ENCODE peak calls at places on chromosomes 4 and X, in six cellular contexts. L is endothelial cell of umbilical vein, C is HCT116, A is H1, S is stomach, F is K562. E is an unnamed sample. For H3K4me1, the result is how much of the 10 kb centered on the place peaks cover.

GRCh38 chr4:53127365-53127764 is 238.5 kb downstream of the SCFD2 start:
- DNase-seq in S (no peak), F (no peak), L (no peak), C (no peak), A (no peak), E (no peak)

GRCh38 chr4:158315706-158316105 is 105.4 kb downstream of the TMEM144 start:
- DNase-seq in S (no peak), A (no peak), C (no peak), L (peak), F (no peak), E (no peak)

GRCh38 chr4:185591679-185592141 is 56.4 kb upstream of the PDLIM3 start:
- DNase-seq in S (no peak), A (no peak), L (no peak), F (no peak), C (no peak), E (no peak)

GRCh38 chr4:108114503-108114902 is 54.2 kb downstream of the LEF1 start:
- DNase-seq in L (no peak), C (no peak), F (peak), A (no peak), S (no peak), E (no peak)

GRCh38 chrX:103513476-103514108 is 5.7 kb downstream of the RAB40A start:
- DNase-seq in L (no peak), A (no peak), F (no peak), C (no peak), S (no peak), E (no peak)

GRCh38 chr4:37802068-37802666 is 24.3 kb upstream of the PGM2 start:
- DNase-seq in A (no peak), F (peak), C (peak), L (peak), S (peak), E (peak)

GRCh38 chrX:2176274-2176673 is 324.5 kb downstream of the DHRSX start:
- DNase-seq in L (no peak), S (no peak), C (no peak), F (no peak), A (no peak), E (no peak)

GRCh38 chr4:102163404-102164140 is 181.7 kb downstream of the SLC39A8 start:
- DNase-seq in F (peak), A (no peak), C (no peak), L (no peak), S (no peak), E (no peak)

GRCh38 chrX:139639253-139639652 is 68.7 kb downstream of the MCF2 start:
- DNase-seq in S (no peak), L (no peak), A (no peak), C (no peak), F (no peak), E (no peak)

GRCh38 chrX:10166731-10167149 is 10.0 kb downstream of the CLCN4 start:
- DNase-seq in L (no peak), C (no peak), A (no peak), S (peak), F (no peak), E (no peak)

GRCh38 chr4:125359960-125360628 is 45.3 kb downstream of the FAT4 start:
- DNase-seq in F (no peak), L (no peak), A (no peak), S (no peak), C (no peak), E (no peak)

GRCh38 chr4:142112451-142112850 is 476.1 kb downstream of the IL15 start:
- DNase-seq in A (no peak), C (no peak), S (no peak), F (no peak), L (peak), E (no peak)

GRCh38 chr4:38924266-38924827 is 56.7 kb downstream of the FAM114A1 start:
- DNase-seq in C (no peak), S (no peak), F (no peak), A (no peak), L (no peak), E (no peak)

GRCh38 chr4:108081251-108081650 is 87.5 kb downstream of the LEF1 start:
- DNase-seq in S (no peak), L (no peak), C (no peak), A (no peak), F (no peak), E (no peak)

GRCh38 chr4:7819446-7819845 is 120.2 kb downstream of the AFAP1 start:
- DNase-seq in C (no peak), F (no peak), S (no peak), L (no peak), A (no peak), E (no peak)
- H3K4me1 ChIP-seq in C (under half), F (under half), S (half or more), L (under half), A (under half), E (under half)

GRCh38 chr4:83012631-83013419 is 2.2 kb upstream of the LIN54 start:
- DNase-seq in F (peak), A (peak), C (peak), S (peak), L (peak), E (peak)
- TF ChIP-seq POLR2AphosphoS5 in F (no peak), A (peak), C (peak), S (peak), L (peak), E (peak)

DNA sequence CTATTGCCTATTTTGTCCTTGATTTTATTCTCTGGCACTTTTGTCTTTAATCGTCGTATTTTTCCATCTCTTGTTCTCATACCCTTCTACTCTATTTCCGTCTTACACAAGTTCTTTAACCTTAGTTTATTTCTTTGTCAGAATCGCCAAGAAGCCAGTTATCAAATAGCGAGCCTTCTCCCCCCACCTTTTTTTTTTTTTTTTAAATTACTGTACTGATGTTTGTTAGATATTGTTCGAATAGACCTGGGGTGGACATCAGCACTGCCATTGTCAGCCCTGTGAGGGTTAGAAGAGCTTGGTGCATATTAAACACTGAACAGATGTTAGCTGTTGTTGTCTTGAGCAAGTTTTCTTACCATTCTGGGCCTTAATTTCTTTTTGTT is 1.2 kb downstream of the SPCS3 start:
- DNase-seq in F (peak), L (peak), C (no peak), A (no peak), S (no peak), E (no peak)
- H3K4me1 ChIP-seq in F (under half), L (under half), C (under half), A (under half), S (under half), E (under half)

GRCh38 chr4:162115323-162115722 is 48.5 kb downstream of the FSTL5 start:
- DNase-seq in S (no peak), L (no peak), C (no peak), A (no peak), F (no peak), E (no peak)
- TF ChIP-seq POLR2AphosphoS5 in S (no peak), L (no peak), C (no peak), A (no peak), F (no peak), E (no peak)

DNA sequence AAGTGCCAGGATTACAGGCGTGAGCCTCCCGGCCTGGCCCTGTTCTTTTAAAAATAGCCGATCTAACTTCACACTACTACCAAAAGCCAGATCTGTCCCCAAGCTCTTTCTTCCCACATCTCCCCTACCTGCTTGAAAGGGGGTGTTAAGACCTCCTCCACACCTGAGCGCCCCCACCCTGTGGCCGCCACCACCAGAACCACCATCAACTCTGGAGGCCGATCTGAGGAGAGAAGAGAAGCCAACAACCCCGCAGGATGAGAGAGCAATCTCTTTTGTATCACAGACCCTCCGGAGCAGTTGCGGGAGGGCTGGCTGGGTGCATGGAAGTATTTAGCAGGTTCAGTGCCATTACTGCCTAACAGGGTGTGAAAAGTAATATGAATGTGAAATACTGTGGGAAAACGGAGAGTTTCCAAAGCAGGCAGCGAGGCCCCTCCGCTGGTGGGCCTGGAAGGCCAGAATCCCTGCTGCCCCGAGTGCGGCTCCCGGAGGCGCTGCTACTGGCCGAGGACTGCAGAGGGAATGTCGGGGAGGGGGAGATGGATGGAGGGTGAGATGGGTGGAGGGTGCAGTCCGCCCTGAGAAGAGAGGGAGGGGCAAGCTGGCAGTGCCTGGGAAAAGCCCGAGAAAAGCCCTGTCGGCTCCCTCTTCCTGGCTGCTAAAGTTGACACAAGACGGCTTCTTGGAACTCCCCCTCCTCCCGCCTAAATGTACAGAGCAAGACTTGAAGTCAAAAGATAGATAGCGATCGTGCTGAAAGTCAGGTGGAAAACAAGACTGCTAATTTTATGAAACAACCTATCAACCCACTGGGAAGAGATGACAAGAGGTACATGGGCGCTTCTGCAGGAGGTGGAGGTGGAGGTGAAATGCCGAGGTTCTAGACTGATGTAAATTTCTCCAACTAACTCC is 22.3 kb downstream of the HAND2 start:
- DNase-seq in L (no peak), A (no peak), C (no peak), S (no peak), F (no peak), E (no peak)
- H3K4me1 ChIP-seq in L (under half), A (under half), C (under half), S (half or more), F (under half), E (under half)

DNA sequence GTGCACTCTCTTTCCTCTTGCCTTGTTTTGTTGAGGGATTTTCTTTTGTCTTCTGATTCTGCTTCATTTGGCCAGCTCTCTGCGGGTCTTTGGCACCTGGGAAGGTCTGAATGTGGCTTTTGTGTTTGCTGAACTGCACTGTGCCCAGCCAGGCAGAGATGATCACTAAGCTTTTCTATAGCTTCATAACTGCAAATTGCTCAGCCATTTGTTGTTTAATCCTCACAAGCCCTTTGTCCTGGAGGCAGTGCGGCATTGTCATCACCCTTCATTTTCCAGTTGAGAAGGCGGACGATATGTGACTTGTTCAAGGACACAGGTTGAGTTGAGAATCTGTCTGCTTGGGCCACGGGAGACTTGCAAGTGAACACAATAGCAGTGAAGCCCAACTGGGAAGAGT is 46.0 kb upstream of the SFRP2 start:
- DNase-seq in L (no peak), A (no peak), S (no peak), F (no peak), C (no peak), E (no peak)
- TF ChIP-seq POLR2AphosphoS5 in L (no peak), A (no peak), S (no peak), F (no peak), C (no peak), E (no peak)